ENCODE peak calls at places on chromosomes 12 and 14, in six cellular contexts. Y is pancreas, J is uterus, L is lung, P is neural progenitor cell, U is stomach. S is an unnamed sample.

GRCh38 chr12:100699209-100699608 is 95.4 kb upstream of the ANO4 start:
- DNase-seq in Y (no peak), J (no peak), L (no peak), P (no peak), U (no peak), S (no peak)

GRCh38 chr12:110543252-110543959 is 39.7 kb downstream of the PPTC7 start:
- DNase-seq in Y (peak; percentile 81), J (peak; percentile 96), L (peak; percentile 92), P (no peak), U (peak; percentile 91), S (peak; percentile 41)

GRCh38 chr14:98192946-98193345 is 1079.1 kb downstream of the BCL11B start:
- DNase-seq in Y (no peak), J (no peak), L (no peak), P (no peak), U (no peak), S (no peak)

GRCh38 chr14:101845896-101846295 is 84.4 kb downstream of the PPP2R5C start:
- DNase-seq in Y (no peak), J (no peak), L (no peak), P (no peak), U (no peak), S (no peak)

GRCh38 chr14:51676549-51676948 is 24.8 kb downstream of the FRMD6 start:
- DNase-seq in Y (no peak), J (no peak), L (no peak), P (no peak), U (no peak), S (no peak)

GRCh38 chr12:61821381-61821780 is 438.8 kb upstream of the USP15 start:
- DNase-seq in Y (no peak), J (no peak), L (no peak), P (no peak), U (no peak), S (no peak)

GRCh38 chr14:104431929-104432541 is 147.5 kb upstream of the C14orf180 start:
- DNase-seq in Y (no peak), J (no peak), L (no peak), P (no peak), U (no peak), S (peak; percentile 58)

GRCh38 chr14:37275963-37276362 is 78.2 kb downstream of the MIPOL1 start:
- DNase-seq in Y (no peak), J (no peak), L (no peak), P (no peak), U (no peak), S (no peak)

GRCh38 chr14:103121161-103121845 is 2.0 kb upstream of the TNFAIP2 start:
- DNase-seq in Y (no peak), J (peak; percentile 29), L (peak; percentile 64), P (no peak), U (no peak), S (peak; percentile 79)

GRCh38 chr14:89013098-89013504 is 188.7 kb downstream of the TTC8 start:
- DNase-seq in Y (peak; percentile 80), J (no peak), L (peak; percentile 38), P (peak; percentile 25), U (peak; percentile 44), S (peak; percentile 84)
- TF ChIP-seq CTCF in Y (no peak), J (no peak), L (no peak), P (peak; percentile 36), U (no peak), S (peak; percentile 85)

GRCh38 chr12:50507930-50508329 is 3.1 kb downstream of the DIP2B start:
- DNase-seq in Y (no peak), J (no peak), L (no peak), P (no peak), U (no peak), S (no peak)
- H3K4me3 ChIP-seq in Y (no peak overlapping the region), J (no peak overlapping the region), L (no peak overlapping the region), P (no peak overlapping the region), U (no peak overlapping the region), S (no peak overlapping the region)

GRCh38 chr12:52920937-52921336 is 16.1 kb upstream of the KRT8 start:
- DNase-seq in Y (no peak), J (no peak), L (no peak), P (peak; percentile 48), U (no peak), S (peak; percentile 73)
- H3K27ac ChIP-seq in Y (no peak overlapping the region), J (no peak overlapping the region), L (no peak overlapping the region), P (no peak overlapping the region), U (no peak overlapping the region), S (peak overlapping the region; percentile 9)

DNA sequence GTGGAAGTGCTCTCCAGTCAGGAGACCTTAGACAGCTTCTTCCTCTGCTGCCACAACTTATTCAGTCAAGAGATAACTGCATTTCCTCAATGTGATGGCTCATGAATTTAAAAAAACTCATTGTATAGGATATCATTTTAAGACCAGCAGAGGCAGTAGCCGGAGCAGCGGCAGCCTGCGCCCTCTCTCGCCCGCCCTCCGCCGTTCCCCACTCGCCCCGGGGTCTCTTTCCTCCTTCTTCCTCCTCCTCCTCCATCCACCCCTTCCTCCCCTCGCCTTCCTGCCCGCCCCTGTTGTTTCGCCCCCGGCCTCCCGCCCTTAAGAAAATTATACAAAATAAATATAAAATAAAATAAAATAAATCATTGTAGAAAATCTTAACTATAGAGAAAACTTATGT is 687.6 kb downstream of the FLRT2 start:
- DNase-seq in Y (no peak), J (no peak), L (no peak), P (peak; percentile 9), U (no peak), S (peak; percentile 65)
- TF ChIP-seq CTCF in Y (no peak), J (no peak), L (no peak), P (peak; percentile 26), U (no peak), S (peak; percentile 47)

DNA sequence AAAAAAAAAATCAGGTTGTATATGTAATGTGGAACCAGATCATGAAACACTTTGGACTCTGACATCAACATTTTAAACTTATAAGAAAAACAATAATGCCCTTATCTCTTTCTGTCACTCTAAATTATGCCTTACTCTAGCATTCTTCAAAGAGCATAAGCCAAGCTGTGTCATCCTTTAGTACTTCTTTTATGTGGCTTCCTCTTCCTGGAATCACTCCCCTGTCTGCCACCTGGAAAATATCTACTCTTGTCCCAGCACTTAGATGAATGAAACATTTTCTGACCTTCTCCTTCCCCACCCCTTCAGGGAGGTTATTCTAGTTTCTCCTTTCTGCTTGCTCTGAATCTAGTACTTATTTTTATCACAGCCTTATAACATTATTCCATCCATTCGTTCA is 101.2 kb downstream of the CNTN1 start:
- DNase-seq in Y (no peak), J (no peak), L (no peak), P (no peak), U (no peak), S (no peak)
- H3K4me3 ChIP-seq in Y (no peak overlapping the region), J (no peak overlapping the region), L (no peak overlapping the region), P (no peak overlapping the region), U (no peak overlapping the region), S (no peak overlapping the region)

GRCh38 chr12:130007771-130008170 is 103.9 kb upstream of the TMEM132D start:
- DNase-seq in Y (no peak), J (no peak), L (no peak), P (no peak), U (no peak), S (no peak)

GRCh38 chr12:130011611-130012385 is 108.0 kb upstream of the TMEM132D start:
- DNase-seq in Y (no peak), J (no peak), L (no peak), P (no peak), U (no peak), S (peak; percentile 68)

GRCh38 chr12:130008241-130008640 is 104.4 kb upstream of the TMEM132D start:
- DNase-seq in Y (no peak), J (no peak), L (no peak), P (no peak), U (no peak), S (no peak)

GRCh38 chr12:130013771-130014484 is 110.1 kb upstream of the TMEM132D start:
- DNase-seq in Y (peak; percentile 6), J (no peak), L (peak; percentile 34), P (peak; percentile 84), U (peak; percentile 40), S (peak; percentile 97)

DNA sequence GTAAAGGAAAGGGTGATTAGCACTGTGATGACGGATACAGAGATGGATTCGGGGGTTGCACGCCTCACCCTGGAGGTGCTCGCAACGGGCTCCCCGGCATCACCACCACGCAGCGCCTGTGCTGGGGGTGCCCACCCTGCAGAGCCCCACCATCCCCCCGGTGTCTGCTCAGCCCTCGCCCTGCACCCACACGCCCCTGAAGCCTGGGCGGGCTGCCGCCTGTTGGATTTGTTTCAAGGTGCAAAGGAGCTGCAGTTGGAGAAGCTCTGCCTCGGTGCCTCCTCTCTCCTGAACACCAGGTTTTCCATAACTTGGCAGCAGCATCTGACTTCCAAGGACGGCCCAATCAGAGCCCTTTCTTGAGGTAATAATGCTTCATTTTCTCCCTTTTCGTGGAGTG is 106.1 kb upstream of the TMEM132D start:
- DNase-seq in Y (no peak), J (no peak), L (no peak), P (no peak), U (no peak), S (no peak)
- H3K27ac ChIP-seq in Y (no peak overlapping the region), J (no peak overlapping the region), L (no peak overlapping the region), P (no peak overlapping the region), U (no peak overlapping the region), S (no peak overlapping the region)

S was measured in endodermal cell.